ENCODE peak calls at places on chromosomes 12 and 14, in nine cellular contexts. One of them, this sample, is unnamed. For H3K27me3, the result is how much of the 10 kb centered on the place peaks cover.

GRCh38 chr14:54503476-54503875 is 6.2 kb upstream of the CGRRF1 start:
- DNase-seq in adrenal gland: no peak
- DNase-seq in dorsolateral prefrontal cortex: no peak
- DNase-seq in stomach: no peak
- DNase-seq in fibroblast of lung: peak
- DNase-seq in suprapubic skin: no peak
- DNase-seq in heart right ventricle: no peak
- DNase-seq in ovary: no peak
- DNase-seq in mammary epithelial cell: peak
- DNase-seq in this sample: no peak

GRCh38 chr14:82710257-82710841 is 1176.7 kb upstream of the SEL1L start:
- DNase-seq in heart right ventricle: peak
- DNase-seq in mammary epithelial cell: peak
- DNase-seq in ovary: peak
- DNase-seq in stomach: peak
- DNase-seq in fibroblast of lung: peak
- DNase-seq in dorsolateral prefrontal cortex: peak
- DNase-seq in adrenal gland: peak
- DNase-seq in suprapubic skin: no peak
- DNase-seq in this sample: no peak

GRCh38 chr14:97177016-97177415 is 379.8 kb downstream of the VRK1 start:
- DNase-seq in stomach: no peak
- DNase-seq in adrenal gland: no peak
- DNase-seq in heart right ventricle: no peak
- DNase-seq in suprapubic skin: no peak
- DNase-seq in ovary: no peak
- DNase-seq in fibroblast of lung: peak
- DNase-seq in dorsolateral prefrontal cortex: no peak
- DNase-seq in mammary epithelial cell: peak
- DNase-seq in this sample: no peak

GRCh38 chr14:100827140-100827517 is 1.2 kb downstream of the MEG3 start:
- DNase-seq in stomach: no peak
- DNase-seq in heart right ventricle: no peak
- DNase-seq in fibroblast of lung: peak
- DNase-seq in dorsolateral prefrontal cortex: no peak
- DNase-seq in mammary epithelial cell: no peak
- DNase-seq in adrenal gland: no peak
- DNase-seq in suprapubic skin: no peak
- DNase-seq in ovary: peak
- DNase-seq in this sample: no peak

GRCh38 chr14:75559451-75560187 is 18.8 kb upstream of the FLVCR2 start:
- DNase-seq in adrenal gland: peak
- DNase-seq in fibroblast of lung: peak
- DNase-seq in dorsolateral prefrontal cortex: no peak
- DNase-seq in heart right ventricle: no peak
- DNase-seq in mammary epithelial cell: peak
- DNase-seq in stomach: peak
- DNase-seq in ovary: no peak
- DNase-seq in suprapubic skin: no peak
- DNase-seq in this sample: no peak

GRCh38 chr12:102816816-102817434 is 100.1 kb downstream of the PAH start:
- DNase-seq in heart right ventricle: no peak
- DNase-seq in mammary epithelial cell: peak
- DNase-seq in suprapubic skin: no peak
- DNase-seq in adrenal gland: no peak
- DNase-seq in stomach: no peak
- DNase-seq in dorsolateral prefrontal cortex: no peak
- DNase-seq in fibroblast of lung: peak
- DNase-seq in ovary: no peak
- DNase-seq in this sample: no peak

GRCh38 chr14:51302319-51303030 is 62.4 kb downstream of the TMX1 start:
- DNase-seq in stomach: no peak
- DNase-seq in ovary: no peak
- DNase-seq in dorsolateral prefrontal cortex: no peak
- DNase-seq in mammary epithelial cell: no peak
- DNase-seq in suprapubic skin: no peak
- DNase-seq in heart right ventricle: no peak
- DNase-seq in fibroblast of lung: peak
- DNase-seq in adrenal gland: no peak
- DNase-seq in this sample: no peak

GRCh38 chr12:75853621-75854020 is 178.0 kb downstream of the PHLDA1 start:
- DNase-seq in mammary epithelial cell: no peak
- DNase-seq in suprapubic skin: no peak
- DNase-seq in ovary: no peak
- DNase-seq in stomach: no peak
- DNase-seq in heart right ventricle: no peak
- DNase-seq in fibroblast of lung: no peak
- DNase-seq in dorsolateral prefrontal cortex: no peak
- DNase-seq in adrenal gland: peak
- DNase-seq in this sample: no peak

GRCh38 chr12:88375301-88375959 is 204.8 kb downstream of the KITLG start:
- DNase-seq in heart right ventricle: no peak
- DNase-seq in dorsolateral prefrontal cortex: no peak
- DNase-seq in suprapubic skin: no peak
- DNase-seq in fibroblast of lung: no peak
- DNase-seq in mammary epithelial cell: peak
- DNase-seq in ovary: no peak
- DNase-seq in adrenal gland: no peak
- DNase-seq in stomach: no peak
- DNase-seq in this sample: no peak

GRCh38 chr12:75115748-75116147 is 93.9 kb downstream of the KCNC2 start:
- DNase-seq in adrenal gland: no peak
- DNase-seq in mammary epithelial cell: no peak
- DNase-seq in stomach: no peak
- DNase-seq in fibroblast of lung: no peak
- DNase-seq in ovary: no peak
- DNase-seq in suprapubic skin: no peak
- DNase-seq in dorsolateral prefrontal cortex: no peak
- DNase-seq in heart right ventricle: no peak
- DNase-seq in this sample: no peak

GRCh38 chr14:41570415-41571155 is 36.1 kb upstream of the LRFN5 start:
- DNase-seq in mammary epithelial cell: no peak
- DNase-seq in suprapubic skin: no peak
- DNase-seq in fibroblast of lung: no peak
- DNase-seq in ovary: no peak
- DNase-seq in heart right ventricle: no peak
- DNase-seq in adrenal gland: no peak
- DNase-seq in stomach: no peak
- DNase-seq in dorsolateral prefrontal cortex: no peak
- DNase-seq in this sample: no peak

GRCh38 chr12:123119808-123120207 is 31.1 kb downstream of the PITPNM2 start:
- DNase-seq in mammary epithelial cell: no peak
- DNase-seq in fibroblast of lung: no peak
- DNase-seq in stomach: no peak
- DNase-seq in adrenal gland: no peak
- DNase-seq in ovary: no peak
- DNase-seq in heart right ventricle: no peak
- DNase-seq in dorsolateral prefrontal cortex: no peak
- DNase-seq in suprapubic skin: no peak
- DNase-seq in this sample: peak

GRCh38 chr14:106850913-106851825 is 1324.8 kb downstream of the TMEM121 start:
- DNase-seq in fibroblast of lung: no peak
- DNase-seq in adrenal gland: no peak
- DNase-seq in heart right ventricle: no peak
- DNase-seq in dorsolateral prefrontal cortex: no peak
- DNase-seq in suprapubic skin: no peak
- DNase-seq in mammary epithelial cell: no peak
- DNase-seq in ovary: no peak
- DNase-seq in stomach: no peak
- DNase-seq in this sample: peak

GRCh38 chr12:101407054-101407437 is 526 bp downstream of the ARL1 start:
- DNase-seq in fibroblast of lung: no peak
- DNase-seq in heart right ventricle: no peak
- DNase-seq in mammary epithelial cell: no peak
- DNase-seq in suprapubic skin: no peak
- DNase-seq in adrenal gland: no peak
- DNase-seq in dorsolateral prefrontal cortex: no peak
- DNase-seq in stomach: no peak
- DNase-seq in ovary: no peak
- DNase-seq in this sample: no peak

DNA sequence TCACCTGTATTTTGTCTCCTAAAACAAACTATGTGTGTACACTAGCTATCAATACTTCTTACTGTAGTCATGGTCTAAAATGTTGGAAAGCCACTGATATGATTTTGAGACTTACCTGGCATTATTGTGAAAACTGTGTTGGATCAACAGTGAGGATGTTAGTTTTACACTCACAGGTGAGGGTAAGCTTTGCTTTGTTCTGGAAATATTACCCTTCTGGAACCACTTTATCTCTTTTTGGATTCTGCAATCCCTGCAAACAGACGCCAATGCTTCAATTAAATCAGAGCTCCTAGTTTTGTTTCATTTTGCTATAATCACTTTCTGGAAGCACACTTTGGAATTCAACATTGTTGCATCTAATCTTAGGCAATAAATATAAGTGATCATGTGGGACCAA is 223.3 kb downstream of the RPS29 start:
- DNase-seq in adrenal gland: no peak
- DNase-seq in mammary epithelial cell: no peak
- DNase-seq in dorsolateral prefrontal cortex: no peak
- DNase-seq in ovary: no peak
- DNase-seq in heart right ventricle: no peak
- DNase-seq in fibroblast of lung: no peak
- DNase-seq in stomach: no peak
- DNase-seq in suprapubic skin: no peak
- DNase-seq in this sample: no peak
- H3K27me3 ChIP-seq in adrenal gland: under half
- H3K27me3 ChIP-seq in mammary epithelial cell: under half
- H3K27me3 ChIP-seq in dorsolateral prefrontal cortex: under half
- H3K27me3 ChIP-seq in ovary: under half
- H3K27me3 ChIP-seq in heart right ventricle: under half
- H3K27me3 ChIP-seq in fibroblast of lung: under half
- H3K27me3 ChIP-seq in stomach: under half
- H3K27me3 ChIP-seq in suprapubic skin: under half
- H3K27me3 ChIP-seq in this sample: under half

DNA sequence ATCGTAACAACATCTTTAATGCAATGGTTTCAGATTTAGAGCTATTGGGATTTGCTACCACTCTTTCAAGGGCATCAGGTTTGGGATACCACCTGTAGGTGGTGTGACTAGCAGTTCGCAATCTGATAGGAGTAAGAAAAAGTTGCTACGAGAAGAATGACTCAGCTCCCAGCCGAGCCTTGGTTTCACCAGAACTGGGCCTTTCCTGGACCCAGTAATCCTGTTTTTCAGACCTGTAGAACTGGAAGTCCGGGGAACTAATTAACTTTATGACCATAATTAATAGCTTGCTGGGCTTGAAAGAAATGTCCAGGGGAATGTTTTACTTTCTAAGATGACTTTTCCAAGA is 770 bp downstream of the ABHD4 start:
- DNase-seq in fibroblast of lung: peak
- DNase-seq in adrenal gland: peak
- DNase-seq in suprapubic skin: no peak
- DNase-seq in stomach: peak
- DNase-seq in dorsolateral prefrontal cortex: no peak
- DNase-seq in heart right ventricle: no peak
- DNase-seq in ovary: peak
- DNase-seq in mammary epithelial cell: peak
- DNase-seq in this sample: no peak
- TF ChIP-seq CTCF in fibroblast of lung: peak
- TF ChIP-seq CTCF in adrenal gland: peak
- TF ChIP-seq CTCF in suprapubic skin: no peak
- TF ChIP-seq CTCF in stomach: peak
- TF ChIP-seq CTCF in dorsolateral prefrontal cortex: no peak
- TF ChIP-seq CTCF in heart right ventricle: no peak
- TF ChIP-seq CTCF in ovary: no peak
- TF ChIP-seq CTCF in mammary epithelial cell: peak
- TF ChIP-seq CTCF in this sample: no peak

DNA sequence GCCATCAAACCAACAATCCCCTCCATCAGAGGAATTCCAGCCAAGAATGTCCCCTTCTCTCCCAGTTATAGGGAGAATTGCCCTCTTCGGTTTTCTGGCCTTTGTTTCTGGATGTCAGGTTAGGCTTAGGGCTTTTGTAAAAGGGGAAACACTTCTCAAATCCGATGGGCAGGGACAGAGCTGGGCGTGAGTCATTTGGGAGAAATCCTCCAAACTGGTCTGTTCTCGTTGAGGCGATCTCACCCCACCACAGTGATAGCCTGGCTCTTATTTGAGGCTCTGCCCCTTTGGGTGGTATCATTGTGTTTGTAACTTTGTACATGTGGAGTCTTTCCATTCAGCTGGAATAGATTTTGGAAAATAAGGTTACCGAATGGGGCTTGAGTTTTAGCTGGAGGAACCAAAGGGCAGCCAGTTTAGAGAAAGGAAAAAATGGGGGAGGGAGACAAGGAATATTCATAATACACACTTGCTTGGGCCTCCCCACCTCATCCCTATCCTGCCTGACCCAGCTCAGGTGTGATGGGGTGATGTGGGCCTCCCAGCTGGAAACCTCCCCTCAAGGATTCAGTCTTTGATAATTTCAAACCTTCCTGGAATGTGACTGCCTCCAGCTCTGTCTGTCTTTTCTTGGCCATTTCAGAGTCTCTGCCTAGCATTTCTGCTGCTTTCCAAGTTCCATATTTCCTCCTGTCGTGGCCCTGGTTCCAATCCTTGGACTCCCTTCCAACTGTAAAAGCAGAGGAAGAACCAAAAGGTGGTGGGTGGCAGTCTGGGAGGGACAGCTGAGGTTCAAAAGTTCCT is 7.5 kb downstream of the HOXC4 start:
- DNase-seq in stomach: no peak
- DNase-seq in adrenal gland: no peak
- DNase-seq in suprapubic skin: no peak
- DNase-seq in dorsolateral prefrontal cortex: no peak
- DNase-seq in heart right ventricle: no peak
- DNase-seq in ovary: no peak
- DNase-seq in fibroblast of lung: no peak
- DNase-seq in mammary epithelial cell: peak
- DNase-seq in this sample: no peak
- H3K27me3 ChIP-seq in stomach: under half
- H3K27me3 ChIP-seq in adrenal gland: under half
- H3K27me3 ChIP-seq in suprapubic skin: under half
- H3K27me3 ChIP-seq in dorsolateral prefrontal cortex: half or more
- H3K27me3 ChIP-seq in heart right ventricle: half or more
- H3K27me3 ChIP-seq in ovary: under half
- H3K27me3 ChIP-seq in fibroblast of lung: under half
- H3K27me3 ChIP-seq in mammary epithelial cell: under half
- H3K27me3 ChIP-seq in this sample: under half

DNA sequence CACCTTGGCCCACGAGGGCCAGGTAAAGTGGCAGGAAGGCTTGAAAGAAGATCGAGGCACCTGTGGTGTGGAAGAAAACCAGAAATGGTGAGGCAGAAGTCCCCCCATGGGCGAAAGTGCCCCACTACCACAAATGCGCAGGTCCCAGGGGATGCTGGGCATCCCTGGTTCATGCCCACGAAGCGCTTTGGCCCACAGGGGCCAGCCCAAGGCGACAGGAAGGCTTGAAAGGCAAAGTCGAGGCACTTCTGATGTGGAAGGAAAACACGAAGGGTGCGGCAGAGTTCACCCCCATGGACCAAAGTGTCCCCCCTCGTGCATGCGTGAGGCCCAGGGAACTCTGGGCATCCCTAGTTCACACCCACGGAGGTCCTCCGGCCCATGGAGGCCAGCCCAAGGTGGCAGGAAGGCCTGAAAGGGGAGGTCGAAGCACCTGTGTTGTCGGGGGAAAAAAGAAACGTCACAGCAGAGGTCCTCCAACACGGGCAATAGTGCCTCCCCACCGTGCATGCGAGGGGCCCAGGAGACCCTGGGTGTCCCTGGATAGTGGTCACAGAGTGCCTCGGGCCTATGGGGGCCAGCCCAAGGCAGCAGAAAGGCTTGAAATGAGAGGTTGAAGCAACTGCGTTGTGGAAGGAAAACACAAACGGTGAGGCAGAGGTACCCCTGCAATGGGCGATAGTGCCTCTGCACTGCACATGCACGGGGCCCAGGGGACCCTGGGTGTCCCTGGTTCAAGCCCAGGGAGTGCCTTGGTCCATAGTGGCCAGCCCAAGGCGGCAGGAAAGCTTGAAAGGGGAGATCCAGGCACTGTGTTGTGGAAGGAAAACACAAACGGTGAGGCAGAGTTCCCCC is 373.9 kb downstream of the ALG10 start:
- DNase-seq in dorsolateral prefrontal cortex: peak
- DNase-seq in ovary: peak
- DNase-seq in stomach: peak
- DNase-seq in suprapubic skin: peak
- DNase-seq in mammary epithelial cell: no peak
- DNase-seq in fibroblast of lung: no peak
- DNase-seq in adrenal gland: no peak
- DNase-seq in heart right ventricle: peak
- DNase-seq in this sample: peak
- TF ChIP-seq CTCF in dorsolateral prefrontal cortex: no peak
- TF ChIP-seq CTCF in ovary: no peak
- TF ChIP-seq CTCF in stomach: no peak
- TF ChIP-seq CTCF in suprapubic skin: no peak
- TF ChIP-seq CTCF in mammary epithelial cell: no peak
- TF ChIP-seq CTCF in fibroblast of lung: no peak
- TF ChIP-seq CTCF in adrenal gland: no peak
- TF ChIP-seq CTCF in heart right ventricle: no peak
- TF ChIP-seq CTCF in this sample: no peak